ENCODE peak calls at places on chromosomes 3 and 15, in six cellular contexts. Y is CD8-positive, alpha-beta memory T cell; D is activated gamma-delta T cell treated with Interleukin-2 at 50 U/mL for 16 hours; Q is stimulated activated CD4-positive, alpha-beta T cell treated with anti-CD3 and anti-CD28 coated beads, TNF-alpha, amount 100 ng/mL, for 1 hour; F is neural crest cell; P is NAMALWA. R is an unnamed sample.
A peak's percentile ranks its signal among the peaks of the same experiment; 100 is the strongest.

GRCh38 chr3:41002104-41002503 is 197.2 kb upstream of the CTNNB1 start:
- DNase-seq in Y (no peak), D (no peak), Q (no peak), F (no peak), P (no peak), R (no peak)

GRCh38 chr3:106609666-106610301 is 741.0 kb upstream of the CBLB start:
- DNase-seq in Y (peak; percentile 58), D (peak; percentile 62), Q (peak; percentile 14), F (peak; percentile 64), P (peak; percentile 84), R (peak; percentile 82)

GRCh38 chr15:31298707-31299172 is 27.9 kb upstream of the KLF13 start:
- DNase-seq in Y (no peak), D (no peak), Q (no peak), F (no peak), P (no peak), R (no peak)

GRCh38 chr3:125129512-125129962 is 73.7 kb upstream of the HEG1 start:
- DNase-seq in Y (no peak), D (no peak), Q (no peak), F (no peak), P (no peak), R (peak; percentile 46)

GRCh38 chr3:159416854-159417253 is 571.8 kb upstream of the IL12A start:
- DNase-seq in Y (no peak), D (no peak), Q (no peak), F (no peak), P (no peak), R (no peak)

GRCh38 chr3:5010706-5011554 is 31.7 kb downstream of the BHLHE40 start:
- DNase-seq in Y (peak; percentile 56), D (peak; percentile 20), Q (no peak), F (no peak), P (no peak), R (no peak)

GRCh38 chr15:99613887-99614642 is 48.3 kb downstream of the MEF2A start:
- DNase-seq in Y (no peak), D (no peak), Q (no peak), F (no peak), P (no peak), R (no peak)

GRCh38 chr3:52384009-52384761 is 60.7 kb downstream of the SEMA3G start:
- DNase-seq in Y (no peak), D (no peak), Q (no peak), F (no peak), P (no peak), R (no peak)

GRCh38 chr3:78867409-78868372 is 900.1 kb downstream of the ROBO1 start:
- DNase-seq in Y (no peak), D (no peak), Q (no peak), F (no peak), P (no peak), R (no peak)

R was measured in dermis microvascular lymphatic vessel endothelial cell.